ENCODE peak calls at places on chromosomes 4 and X, in nine cellular contexts. U, W, Q, E, J, K, D, M and O are unnamed samples.

GRCh38 chr4:163613375-163613774 is 118.9 kb downstream of the TMA16 start:
- DNase-seq in U (no peak), W (no peak), Q (no peak), E (no peak), J (no peak), K (no peak), D (no peak), M (no peak), O (no peak)

GRCh38 chrX:109312757-109313156 is 169.1 kb downstream of the GUCY2F start:
- DNase-seq in U (no peak), W (no peak), Q (no peak), E (no peak), J (peak; percentile 17), K (no peak), D (no peak), M (no peak), O (no peak)

GRCh38 chrX:38142598-38142997 is 78.1 kb downstream of the SRPX start:
- DNase-seq in U (no peak), W (no peak), Q (no peak), E (no peak), J (no peak), K (no peak), D (no peak), M (no peak), O (no peak)

GRCh38 chr4:15078682-15079642 is 76.7 kb downstream of the CPEB2 start:
- DNase-seq in U (no peak), W (no peak), Q (no peak), E (no peak), J (peak; percentile 21), K (no peak), D (no peak), M (no peak), O (no peak)

GRCh38 chrX:71214604-71215334 is 8.3 kb upstream of the GJB1 start:
- DNase-seq in U (no peak), W (no peak), Q (no peak), E (peak; percentile 57), J (no peak), K (no peak), D (no peak), M (no peak), O (no peak)

GRCh38 chr4:89113415-89113814 is 2.1 kb downstream of the TIGD2 start:
- DNase-seq in U (no peak), W (no peak), Q (no peak), E (no peak), J (no peak), K (no peak), D (no peak), M (no peak), O (no peak)

GRCh38 chrX:12390301-12390700 is 252.0 kb downstream of the FRMPD4 start:
- DNase-seq in U (no peak), W (no peak), Q (no peak), E (no peak), J (peak; percentile 59), K (no peak), D (no peak), M (peak; percentile 25), O (no peak)

GRCh38 chrX:37800762-37801161 is 20.9 kb downstream of the CYBB start:
- DNase-seq in U (no peak), W (no peak), Q (no peak), E (no peak), J (no peak), K (no peak), D (no peak), M (no peak), O (peak; percentile 11)

GRCh38 chr4:186727977-186728519 is 4.4 kb upstream of the FAT1 start:
- DNase-seq in U (no peak), W (no peak), Q (no peak), E (no peak), J (peak; percentile 68), K (no peak), D (no peak), M (no peak), O (no peak)

GRCh38 chrX:38221391-38221929 is 789 bp upstream of the SRPX start:
- DNase-seq in U (no peak), W (no peak), Q (no peak), E (no peak), J (no peak), K (no peak), D (no peak), M (no peak), O (no peak)

GRCh38 chr4:64079316-64079715 is 329.9 kb downstream of the TECRL start:
- DNase-seq in U (peak; percentile 5), W (no peak), Q (no peak), E (no peak), J (no peak), K (no peak), D (no peak), M (no peak), O (no peak)

GRCh38 chr4:147052361-147052760 is 106.7 kb upstream of the TTC29 start:
- DNase-seq in U (no peak), W (no peak), Q (no peak), E (no peak), J (no peak), K (no peak), D (no peak), M (no peak), O (no peak)

GRCh38 chr4:71300362-71300761 is 38.5 kb upstream of the SLC4A4 start:
- DNase-seq in U (no peak), W (no peak), Q (no peak), E (no peak), J (no peak), K (no peak), D (no peak), M (no peak), O (no peak)